ENCODE peak calls at places on chromosomes 3 and 15, in eight cellular contexts. Z is mammary epithelial cell, T is neural progenitor cell, D is AG09319, F is progenitor cell of endocrine pancreas, J is RWPE2, O is A549, S is ovary. P is an unnamed sample.

GRCh38 chr3:184952671-184953070 is 140.7 kb downstream of the VPS8 start:
- DNase-seq in Z (no peak), T (no peak), D (no peak), F (no peak), J (no peak), O (no peak), S (no peak), P (no peak)

GRCh38 chr15:83747050-83747717 is 93.3 kb downstream of the ADAMTSL3 start:
- DNase-seq in Z (peak; percentile 65), T (peak; percentile 36), D (no peak), F (no peak), J (no peak), O (no peak), S (peak; percentile 31), P (no peak)

GRCh38 chr3:74651239-74651638 is 36.8 kb upstream of the CNTN3 start:
- DNase-seq in Z (no peak), T (no peak), D (no peak), F (no peak), J (no peak), O (no peak), S (no peak), P (no peak)

GRCh38 chr3:78831446-78831972 is 936.3 kb downstream of the ROBO1 start:
- DNase-seq in Z (no peak), T (no peak), D (no peak), F (no peak), J (no peak), O (no peak), S (no peak), P (no peak)

GRCh38 chr15:81291916-81292424 is 32.0 kb downstream of the STARD5 start:
- DNase-seq in Z (no peak), T (no peak), D (no peak), F (no peak), J (no peak), O (no peak), S (no peak), P (no peak)

GRCh38 chr3:41598804-41599481 is 363.0 kb downstream of the ULK4 start:
- DNase-seq in Z (no peak), T (no peak), D (no peak), F (no peak), J (no peak), O (no peak), S (no peak), P (no peak)

GRCh38 chr3:46812237-46812791 is 50.9 kb downstream of the MYL3 start:
- DNase-seq in Z (peak; percentile 47), T (peak; percentile 89), D (peak; percentile 3), F (peak; percentile 64), J (peak; percentile 69), O (peak; percentile 21), S (peak; percentile 67), P (peak; percentile 89)

GRCh38 chr3:129001817-129002572 is 891 bp downstream of the EFCC1 start:
- DNase-seq in Z (no peak), T (peak; percentile 83), D (no peak), F (peak; percentile 35), J (no peak), O (no peak), S (no peak), P (peak; percentile 69)

GRCh38 chr3:10169000-10169496 is 4.3 kb downstream of the IRAK2 start:
- DNase-seq in Z (peak; percentile 48), T (no peak), D (no peak), F (no peak), J (no peak), O (no peak), S (no peak), P (no peak)

GRCh38 chr3:120858501-120858900 is 49.5 kb upstream of the STXBP5L start:
- DNase-seq in Z (no peak), T (no peak), D (no peak), F (no peak), J (no peak), O (no peak), S (no peak), P (no peak)

GRCh38 chr3:20529911-20530310 is 343.9 kb upstream of the SGO1 start:
- DNase-seq in Z (no peak), T (no peak), D (no peak), F (no peak), J (no peak), O (no peak), S (no peak), P (no peak)

GRCh38 chr3:39398700-39399099 is 7.8 kb upstream of the RPSA start:
- DNase-seq in Z (peak; percentile 50), T (no peak), D (no peak), F (no peak), J (no peak), O (no peak), S (no peak), P (no peak)

GRCh38 chr3:138682674-138683073 is 74.1 kb downstream of the FAIM start:
- DNase-seq in Z (no peak), T (no peak), D (no peak), F (no peak), J (no peak), O (no peak), S (no peak), P (no peak)

GRCh38 chr3:52983336-52983807 is 62.5 kb downstream of the SFMBT1 start:
- DNase-seq in Z (no peak), T (no peak), D (no peak), F (no peak), J (no peak), O (no peak), S (no peak), P (no peak)

GRCh38 chr15:74793135-74794028 is 11.5 kb downstream of the CSK start:
- DNase-seq in Z (no peak), T (no peak), D (no peak), F (no peak), J (no peak), O (no peak), S (no peak), P (no peak)

GRCh38 chr3:132981746-132982145 is 56.4 kb upstream of the TMEM108 start:
- DNase-seq in Z (no peak), T (peak; percentile 15), D (no peak), F (no peak), J (no peak), O (no peak), S (no peak), P (no peak)
- TF ChIP-seq CTCF in Z (no peak), T (peak; percentile 39), D (no peak), F (no peak), J (no peak), O (no peak), S (no peak), P (no peak)

GRCh38 chr3:191440532-191440931 is 20.4 kb upstream of the PYDC2 start:
- DNase-seq in Z (no peak), T (no peak), D (no peak), F (no peak), J (no peak), O (no peak), S (no peak), P (no peak)

GRCh38 chr3:191441687-191442086 is 19.3 kb upstream of the PYDC2 start:
- DNase-seq in Z (no peak), T (no peak), D (no peak), F (no peak), J (no peak), O (no peak), S (no peak), P (no peak)

GRCh38 chr3:191435981-191436380 is 25.0 kb upstream of the PYDC2 start:
- DNase-seq in Z (no peak), T (no peak), D (no peak), F (no peak), J (no peak), O (no peak), S (no peak), P (no peak)

GRCh38 chr3:191434036-191434435 is 26.9 kb upstream of the PYDC2 start:
- DNase-seq in Z (no peak), T (no peak), D (no peak), F (no peak), J (no peak), O (no peak), S (no peak), P (no peak)

GRCh38 chr3:191438150-191438814 is 22.7 kb upstream of the PYDC2 start:
- DNase-seq in Z (no peak), T (no peak), D (no peak), F (no peak), J (no peak), O (no peak), S (no peak), P (no peak)
- TF ChIP-seq CTCF in Z (no peak), T (no peak), D (no peak), F (no peak), J (no peak), O (no peak), S (no peak), P (no peak)

DNA sequence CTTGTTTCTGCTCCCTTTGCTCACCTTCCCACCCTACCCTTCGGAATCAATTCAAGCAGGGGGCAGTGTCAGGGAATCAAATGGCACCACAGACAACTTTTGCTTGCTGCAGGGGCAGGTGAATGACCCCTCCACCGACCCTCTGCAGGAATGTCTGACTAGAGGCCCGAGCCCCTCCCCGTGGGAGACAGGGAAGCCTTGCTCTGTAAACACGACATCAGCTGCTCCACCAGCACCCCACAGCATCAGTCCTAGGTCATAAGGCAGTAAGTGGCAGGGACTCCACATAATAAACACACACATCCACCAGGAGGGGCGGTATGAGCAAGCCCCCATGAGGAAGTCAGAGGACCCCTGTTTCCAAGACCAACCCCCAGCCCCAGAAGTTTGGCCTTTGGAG is 2.0 kb upstream of the SLC26A6 start:
- DNase-seq in Z (no peak), T (no peak), D (no peak), F (no peak), J (no peak), O (no peak), S (no peak), P (no peak)
- TF ChIP-seq CTCF in Z (no peak), T (no peak), D (no peak), F (no peak), J (no peak), O (no peak), S (no peak), P (no peak)

GRCh38 chr3:157356541-157356940 is 80.1 kb upstream of the PTX3 start:
- DNase-seq in Z (no peak), T (no peak), D (no peak), F (no peak), J (no peak), O (no peak), S (no peak), P (no peak)

GRCh38 chr3:157355276-157355675 is 81.4 kb upstream of the PTX3 start:
- DNase-seq in Z (no peak), T (no peak), D (no peak), F (no peak), J (no peak), O (no peak), S (no peak), P (no peak)

GRCh38 chr3:157353657-157354056 is 83.0 kb upstream of the PTX3 start:
- DNase-seq in Z (no peak), T (no peak), D (no peak), F (no peak), J (no peak), O (no peak), S (no peak), P (no peak)

GRCh38 chr3:157354254-157354653 is 82.4 kb upstream of the PTX3 start:
- DNase-seq in Z (no peak), T (no peak), D (no peak), F (no peak), J (no peak), O (no peak), S (no peak), P (no peak)

DNA sequence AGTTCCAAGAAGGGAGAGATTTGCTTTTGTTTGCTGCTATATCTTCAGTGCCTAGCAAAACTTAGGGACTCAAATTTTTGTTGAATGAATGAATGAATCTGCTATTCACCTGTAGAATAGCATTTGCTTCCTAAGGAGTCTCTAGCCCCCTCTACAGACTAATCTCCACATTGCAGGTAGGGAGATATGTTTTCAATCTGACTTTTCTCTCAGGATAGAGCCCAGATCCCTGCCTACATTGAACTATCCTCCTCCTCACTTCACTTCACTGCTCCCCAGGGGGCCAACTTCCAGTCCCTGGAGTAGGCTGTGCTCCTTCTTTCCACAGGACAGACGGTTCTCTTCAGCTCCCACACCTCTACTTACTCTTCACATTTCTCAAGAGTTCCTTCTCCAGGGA is 81.9 kb upstream of the PTX3 start:
- DNase-seq in Z (no peak), T (peak; percentile 55), D (no peak), F (no peak), J (no peak), O (no peak), S (no peak), P (no peak)
- TF ChIP-seq CTCF in Z (peak; percentile 57), T (peak; percentile 70), D (peak; percentile 38), F (peak; percentile 30), J (peak; percentile 20), O (peak; percentile 31), S (no peak), P (peak; percentile 49)

P was measured in nephron progenitor cell.